ENCODE peak calls at places on chromosomes 7 and 10, in four cellular contexts. V is ovary, R is natural killer cell, F is mesothelial cell of epicardium. Z is an unnamed sample.

GRCh38 chr7:48108959-48109847 is 20.1 kb downstream of the UPP1 start:
- DNase-seq in V (no peak), R (no peak), F (no peak), Z (no peak)

GRCh38 chr7:157006829-157007469 is 3.5 kb downstream of the MNX1 start:
- DNase-seq in V (no peak), R (no peak), F (no peak), Z (no peak)

GRCh38 chr7:105429746-105430612 is 41.3 kb upstream of the SRPK2 start:
- DNase-seq in V (no peak), R (peak), F (no peak), Z (no peak)

GRCh38 chr10:68154211-68154497 is 44.9 kb downstream of the MYPN start:
- DNase-seq in V (peak), R (no peak), F (no peak), Z (no peak)

GRCh38 chr7:156948361-156948760 is 1.2 kb upstream of the NOM1 start:
- DNase-seq in V (no peak), R (no peak), F (no peak), Z (no peak)

GRCh38 chr7:130732980-130733865 is 784 bp downstream of the KLF14 start:
- DNase-seq in V (peak), R (no peak), F (peak), Z (peak)

GRCh38 chr7:29106128-29106988 is 40.0 kb downstream of the CPVL start:
- DNase-seq in V (no peak), R (no peak), F (no peak), Z (no peak)

GRCh38 chr7:67484244-67484751 is 487.7 kb downstream of the TYW1 start:
- DNase-seq in V (peak), R (no peak), F (peak), Z (no peak)

GRCh38 chr7:123570390-123571182 is 13.0 kb upstream of the NDUFA5 start:
- DNase-seq in V (no peak), R (no peak), F (no peak), Z (no peak)

GRCh38 chr7:24346716-24347115 is 62.7 kb downstream of the NPY start:
- DNase-seq in V (no peak), R (no peak), F (no peak), Z (no peak)

GRCh38 chr10:46525177-46525823 is 31.2 kb downstream of the GPRIN2 start:
- DNase-seq in V (no peak), R (no peak), F (no peak), Z (peak)

GRCh38 chr7:126696236-126696635 is 556.5 kb downstream of the GRM8 start:
- DNase-seq in V (no peak), R (no peak), F (no peak), Z (no peak)

GRCh38 chr10:24574161-24574560 is 149.5 kb downstream of the ARHGAP21 start:
- DNase-seq in V (no peak), R (no peak), F (no peak), Z (no peak)

GRCh38 chr10:33804534-33804933 is 470.1 kb upstream of the NRP1 start:
- DNase-seq in V (peak), R (no peak), F (no peak), Z (no peak)

GRCh38 chr7:28020302-28020940 is 160.2 kb downstream of the JAZF1 start:
- DNase-seq in V (peak), R (no peak), F (no peak), Z (no peak)

GRCh38 chr10:77626266-77626935 is 11.2 kb downstream of the KCNMA1 start:
- DNase-seq in V (no peak), R (no peak), F (no peak), Z (no peak)

GRCh38 chr10:37700886-37701780 is 156.3 kb downstream of the ZNF248 start:
- DNase-seq in V (no peak), R (no peak), F (no peak), Z (no peak)

GRCh38 chr7:36670585-36671431 is 53.5 kb downstream of the AOAH start:
- DNase-seq in V (peak), R (peak), F (no peak), Z (no peak)

GRCh38 chr10:88042162-88043100 is 179.0 kb downstream of the PTEN start:
- DNase-seq in V (no peak), R (no peak), F (no peak), Z (no peak)

GRCh38 chr10:58318346-58318745 is 16.5 kb upstream of the UBE2D1 start:
- DNase-seq in V (no peak), R (no peak), F (no peak), Z (no peak)

GRCh38 chr10:1559731-1560130 is 177.6 kb downstream of the ADARB2 start:
- DNase-seq in V (no peak), R (no peak), F (no peak), Z (no peak)

GRCh38 chr7:80686576-80686975 is 48.1 kb downstream of the CD36 start:
- DNase-seq in V (no peak), R (no peak), F (no peak), Z (no peak)

GRCh38 chr7:50502947-50503346 is 52.8 kb upstream of the FIGNL1 start:
- DNase-seq in V (no peak), R (no peak), F (no peak), Z (no peak)

GRCh38 chr10:43355749-43356371 is 15.6 kb upstream of the FXYD4 start:
- DNase-seq in V (no peak), R (no peak), F (no peak), Z (no peak)

GRCh38 chr10:13352519-13352918 is 4.4 kb upstream of the SEPHS1 start:
- DNase-seq in V (no peak), R (no peak), F (no peak), Z (peak)

GRCh38 chr7:149742075-149742701 is 31.2 kb downstream of the ZNF467 start:
- DNase-seq in V (peak), R (peak), F (peak), Z (peak)

GRCh38 chr10:124741281-124741921 is 2.8 kb downstream of the FAM53B start:
- DNase-seq in V (peak), R (peak), F (no peak), Z (peak)

GRCh38 chr7:25369794-25370193 is 141.5 kb upstream of the NPVF start:
- DNase-seq in V (peak), R (no peak), F (no peak), Z (no peak)

GRCh38 chr7:132503415-132503814 is 72.9 kb downstream of the PLXNA4 start:
- DNase-seq in V (no peak), R (no peak), F (no peak), Z (no peak)

GRCh38 chr7:152633504-152633903 is 42.4 kb downstream of the XRCC2 start:
- DNase-seq in V (no peak), R (no peak), F (no peak), Z (no peak)

GRCh38 chr10:69446650-69447151 is 4.6 kb upstream of the TSPAN15 start:
- DNase-seq in V (no peak), R (no peak), F (no peak), Z (no peak)

GRCh38 chr7:37732253-37732652 is 48.7 kb downstream of the GPR141 start:
- DNase-seq in V (no peak), R (peak), F (no peak), Z (no peak)

GRCh38 chr10:6130851-6131470 is 42.1 kb downstream of the RBM17 start:
- DNase-seq in V (no peak), R (no peak), F (no peak), Z (no peak)

GRCh38 chr7:130595986-130596385 is 72.6 kb downstream of the COPG2 start:
- DNase-seq in V (no peak), R (no peak), F (no peak), Z (no peak)

DNA sequence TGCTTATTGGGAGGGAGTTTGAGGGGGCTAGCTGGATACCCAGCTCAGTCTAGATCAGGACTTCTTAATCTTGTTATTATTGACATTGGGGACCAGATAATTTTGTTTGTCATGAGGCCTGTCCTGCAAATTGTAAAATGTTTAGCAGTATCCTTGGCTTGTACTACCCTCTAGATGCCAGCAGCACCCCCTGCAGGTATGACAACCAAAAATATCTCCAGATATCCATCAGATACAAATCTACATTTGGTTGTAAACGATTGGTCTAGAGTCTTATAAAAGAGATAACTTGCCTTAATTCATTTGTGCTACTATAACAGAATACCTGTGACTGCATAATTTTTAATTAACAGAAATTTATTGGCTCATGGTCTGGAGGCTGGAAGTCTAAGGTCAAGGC is 1232.2 kb downstream of the XPNPEP1 start:
- DNase-seq in V (no peak), R (no peak), F (no peak), Z (no peak)
- TF ChIP-seq CTCF in V (no peak), R (no peak), F (no peak), Z (no peak)

DNA sequence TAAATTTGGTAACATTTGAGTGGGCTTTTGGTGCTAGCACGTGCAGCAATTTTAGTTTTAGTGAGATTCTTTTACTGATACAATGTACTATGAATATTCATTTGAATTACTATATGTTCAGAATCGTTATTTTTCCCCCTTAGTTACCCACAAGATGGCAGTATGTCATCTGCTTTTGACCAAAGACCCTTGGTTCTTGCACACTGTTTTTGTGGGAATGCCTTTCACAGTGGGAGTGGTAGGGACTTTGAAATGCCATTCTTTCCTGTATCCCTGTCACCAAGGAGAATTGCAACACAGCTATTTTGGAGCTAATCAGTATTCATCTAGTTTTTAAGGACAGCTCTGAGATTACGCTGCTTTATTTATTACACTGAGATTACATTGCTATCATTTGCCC is 40.6 kb downstream of the SEC23IP start:
- DNase-seq in V (no peak), R (no peak), F (no peak), Z (no peak)
- TF ChIP-seq CTCF in V (no peak), R (no peak), F (peak), Z (no peak)

GRCh38 chr10:12042797-12043651 is at the start of gene UPF2:
- DNase-seq in V (peak), R (peak), F (peak), Z (peak)
- TF ChIP-seq CTCF in V (no peak), R (no peak), F (no peak), Z (no peak)

GRCh38 chr7:16471933-16472332 is 6.4 kb upstream of the SOSTDC1 start:
- DNase-seq in V (no peak), R (no peak), F (no peak), Z (no peak)
- TF ChIP-seq CTCF in V (no peak), R (no peak), F (no peak), Z (no peak)

DNA sequence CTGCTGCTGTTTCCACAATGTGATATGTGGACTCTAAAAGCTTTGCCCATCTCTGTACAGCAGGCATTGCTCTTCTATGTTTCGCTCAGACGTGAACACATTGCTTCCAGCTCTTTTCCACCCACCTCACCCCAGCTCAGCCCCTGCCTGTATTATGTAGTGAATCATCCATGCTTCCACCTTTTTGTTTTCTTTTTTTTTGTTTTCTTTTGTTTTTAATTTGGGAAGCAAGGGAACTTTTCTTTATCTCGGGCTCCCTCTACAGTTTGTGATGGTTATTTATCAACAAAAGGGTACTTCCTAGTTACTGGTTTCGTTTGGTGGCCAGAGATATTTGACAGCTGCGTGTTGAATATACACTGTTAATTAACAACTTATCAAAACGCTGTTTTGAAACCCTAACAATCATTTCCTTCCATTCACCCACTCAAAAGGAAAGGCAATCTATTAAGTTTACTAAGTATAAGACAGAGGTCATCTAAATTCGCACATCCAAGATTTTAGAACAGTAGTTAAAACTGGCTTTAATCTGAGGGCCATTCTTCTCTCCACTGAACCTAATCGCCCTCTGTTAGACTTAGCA is 127.9 kb upstream of the STK17A start:
- DNase-seq in V (no peak), R (no peak), F (no peak), Z (no peak)
- TF ChIP-seq CTCF in V (peak), R (peak), F (peak), Z (no peak)

GRCh38 chr10:110211455-110211843 is 4.0 kb downstream of the MXI1 start:
- DNase-seq in V (no peak), R (no peak), F (no peak), Z (no peak)

GRCh38 chr10:110209926-110210662 is 2.7 kb downstream of the MXI1 start:
- DNase-seq in V (peak), R (peak), F (peak), Z (peak)

GRCh38 chr10:110209399-110209925 is 2.1 kb downstream of the MXI1 start:
- DNase-seq in V (peak), R (no peak), F (no peak), Z (peak)

GRCh38 chr10:110212119-110213006 is 5.0 kb downstream of the MXI1 start:
- DNase-seq in V (no peak), R (no peak), F (no peak), Z (no peak)

DNA sequence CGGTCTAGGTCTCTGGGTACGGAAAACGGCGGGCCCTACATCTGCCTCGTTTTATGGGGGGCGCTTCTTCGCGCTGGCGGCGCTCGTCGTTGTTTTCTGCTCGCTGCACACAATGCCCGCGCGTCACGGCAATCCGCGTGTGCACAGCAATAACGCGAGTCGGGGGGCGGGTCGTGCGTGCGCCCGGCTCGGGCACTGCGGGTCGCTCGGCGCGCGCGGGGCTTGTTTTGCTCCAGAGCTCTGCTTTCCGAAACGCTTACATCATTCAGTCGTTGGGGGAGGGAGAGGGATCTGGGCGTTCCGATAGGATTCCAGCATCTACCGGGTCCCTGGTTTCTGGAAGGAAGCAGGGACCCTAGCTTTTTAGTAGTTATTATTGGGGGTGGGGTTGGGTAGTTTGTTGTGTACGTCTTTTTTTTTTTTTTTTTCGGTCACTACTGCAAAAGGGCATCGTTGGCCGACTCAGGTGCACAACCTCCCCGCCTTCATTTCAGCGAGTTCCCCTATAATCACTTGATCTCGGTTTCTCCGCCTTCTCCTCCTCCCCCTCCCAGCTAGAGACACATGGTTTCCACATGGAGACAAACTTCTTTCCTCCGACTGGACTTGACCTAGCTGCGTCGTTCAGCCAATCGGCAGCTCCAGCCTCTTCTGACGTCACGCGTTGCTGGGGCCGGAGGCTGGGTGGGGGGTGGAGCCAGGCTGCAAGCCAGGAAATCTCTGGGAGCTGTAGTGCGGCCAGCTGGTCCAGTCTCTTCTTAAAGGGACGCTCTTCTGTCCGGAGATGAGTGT is 3.5 kb downstream of the MXI1 start:
- DNase-seq in V (peak), R (peak), F (peak), Z (peak)
- TF ChIP-seq CTCF in V (no peak), R (no peak), F (no peak), Z (no peak)

DNA sequence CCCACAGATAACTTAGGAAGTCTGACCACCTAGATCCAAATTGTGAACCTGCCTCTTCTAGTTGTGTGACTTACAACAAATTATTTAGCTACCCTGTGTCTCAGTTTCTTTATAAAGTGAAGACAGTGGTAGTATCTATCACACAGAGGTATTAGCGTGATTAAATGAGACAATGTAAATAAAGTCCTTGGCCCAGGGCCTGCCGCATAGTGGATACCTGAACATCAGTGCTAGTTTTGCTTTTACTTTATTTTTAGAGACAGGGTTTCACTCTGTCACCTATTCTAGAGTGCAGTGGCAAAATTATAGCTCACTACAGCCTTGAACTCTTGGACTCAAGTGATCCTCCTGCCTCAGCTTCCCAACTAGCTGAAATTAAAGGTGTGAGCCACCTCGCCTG is 177.1 kb downstream of the CDK14 start:
- DNase-seq in V (no peak), R (no peak), F (no peak), Z (no peak)
- TF ChIP-seq CTCF in V (no peak), R (no peak), F (no peak), Z (no peak)

DNA sequence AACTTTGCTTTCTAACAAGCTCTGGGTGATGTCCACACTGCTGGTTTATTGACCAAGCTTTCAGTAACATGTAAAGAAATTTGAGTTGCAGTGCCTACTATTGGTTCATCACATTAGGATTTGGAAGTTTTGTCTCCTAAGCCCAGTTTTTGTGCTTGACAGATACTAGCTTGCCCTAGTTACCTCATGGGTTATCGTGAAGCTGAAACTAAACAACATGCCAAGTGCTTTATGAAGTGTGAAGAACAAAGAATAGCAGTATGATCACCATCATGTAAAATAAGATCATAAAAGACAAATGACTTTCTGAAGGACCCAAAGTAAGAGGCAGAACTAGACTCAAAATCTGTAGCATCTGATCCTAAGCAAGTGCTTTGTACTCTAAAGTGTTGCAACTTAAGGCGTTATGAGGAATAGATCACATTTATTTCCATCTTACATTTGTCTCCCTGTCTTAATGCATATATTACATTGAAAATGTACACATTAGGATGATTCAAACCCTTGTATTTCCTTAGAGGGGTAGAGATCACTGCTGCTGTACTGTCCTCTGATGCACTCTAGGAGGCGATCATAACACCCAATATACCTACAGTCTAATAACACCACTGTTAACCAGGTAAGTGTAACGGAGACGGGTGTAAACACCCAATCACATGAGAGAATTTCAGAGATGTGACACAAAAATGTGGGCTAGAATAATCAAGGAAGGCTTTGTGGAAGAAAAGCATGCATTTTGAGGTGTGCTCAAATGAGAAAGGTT is 71.3 kb downstream of the NRCAM start:
- DNase-seq in V (no peak), R (no peak), F (no peak), Z (no peak)
- TF ChIP-seq CTCF in V (no peak), R (no peak), F (no peak), Z (no peak)